ENCODE peak calls at places on chromosomes 11 and 22, in eight cellular contexts. J, S, G, U, C, E, R and P are unnamed samples.
A peak's percentile ranks its signal among the peaks of the same experiment; 100 is the strongest.

GRCh38 chr11:126339866-126340434 is 15.5 kb upstream of the ST3GAL4 start:
- DNase-seq in E (peak; percentile 62), J (no peak), R (no peak), S (no peak), U (peak; percentile 81), G (no peak), C (no peak), P (no peak)

GRCh38 chr11:2885676-2886081 is at the start of gene CDKN1C:
- DNase-seq in R (peak; percentile 79), C (peak; percentile 73), U (peak; percentile 90), J (no peak), E (peak; percentile 69), G (peak; percentile 60), S (peak; percentile 89), P (peak; percentile 86)

GRCh38 chr11:18075444-18075843 is 29.4 kb upstream of the TPH1 start:
- DNase-seq in U (no peak), C (no peak), G (no peak), J (no peak), E (no peak), R (no peak), S (no peak), P (no peak)

GRCh38 chr11:59582006-59582405 is 33.6 kb downstream of the OSBP start:
- DNase-seq in R (no peak), U (no peak), S (no peak), C (no peak), J (no peak), G (no peak), E (no peak), P (no peak)

GRCh38 chr11:15258433-15259350 is 144.0 kb downstream of the INSC start:
- DNase-seq in R (no peak), E (peak; percentile 34), J (no peak), S (no peak), U (no peak), G (peak; percentile 23), C (peak; percentile 15), P (no peak)

GRCh38 chr11:59247535-59248227 is 35.0 kb upstream of the MPEG1 start:
- DNase-seq in E (peak; percentile 7), S (no peak), J (no peak), G (no peak), R (no peak), C (no peak), U (peak; percentile 38), P (no peak)

GRCh38 chr11:57758174-57758573 is 3.4 kb upstream of the CTNND1 start:
- DNase-seq in S (no peak), R (no peak), C (no peak), E (no peak), J (no peak), G (no peak), U (no peak), P (no peak)

GRCh38 chr11:33830903-33831648 is 56.8 kb upstream of the FBXO3 start:
- DNase-seq in S (no peak), R (no peak), E (no peak), U (no peak), G (no peak), J (no peak), C (no peak), P (no peak)

GRCh38 chr11:66604161-66604560 is 11.2 kb downstream of the CCS start:
- DNase-seq in R (no peak), U (no peak), S (no peak), E (no peak), G (no peak), J (no peak), C (no peak), P (no peak)

GRCh38 chr11:66600219-66600923 is 7.4 kb downstream of the CCS start:
- DNase-seq in J (no peak), E (peak; percentile 36), U (no peak), G (no peak), S (no peak), R (no peak), C (no peak), P (no peak)

GRCh38 chr11:66598993-66599392 is 6.0 kb downstream of the CCS start:
- DNase-seq in R (no peak), S (no peak), C (no peak), E (no peak), G (no peak), J (no peak), U (no peak), P (no peak)

GRCh38 chr11:66603072-66603471 is 10.1 kb downstream of the CCS start:
- DNase-seq in E (no peak), G (no peak), S (no peak), J (no peak), U (no peak), R (no peak), C (no peak), P (no peak)

GRCh38 chr11:66600924-66601233 is 7.9 kb downstream of the CCS start:
- DNase-seq in S (no peak), E (no peak), R (no peak), C (no peak), J (no peak), U (no peak), G (no peak), P (no peak)
- H3K4me3 ChIP-seq in S (no peak overlapping the region), E (no peak overlapping the region), R (no peak overlapping the region), C (no peak overlapping the region), J (no peak overlapping the region), U (no peak overlapping the region), G (no peak overlapping the region), P (no peak overlapping the region)

GRCh38 chr11:81886406-81887075 is 847.1 kb downstream of the FAM181B start:
- DNase-seq in S (no peak), J (no peak), C (no peak), R (no peak), E (no peak), G (no peak), U (no peak), P (no peak)
- H3K36me3 ChIP-seq in S (no peaks in the 10 kb centered on the region), J (no peaks in the 10 kb centered on the region), C (no peaks in the 10 kb centered on the region), R (no peaks in the 10 kb centered on the region), E (no peaks in the 10 kb centered on the region), G (no peaks in the 10 kb centered on the region), U (no peaks in the 10 kb centered on the region), P (no peaks in the 10 kb centered on the region)

DNA sequence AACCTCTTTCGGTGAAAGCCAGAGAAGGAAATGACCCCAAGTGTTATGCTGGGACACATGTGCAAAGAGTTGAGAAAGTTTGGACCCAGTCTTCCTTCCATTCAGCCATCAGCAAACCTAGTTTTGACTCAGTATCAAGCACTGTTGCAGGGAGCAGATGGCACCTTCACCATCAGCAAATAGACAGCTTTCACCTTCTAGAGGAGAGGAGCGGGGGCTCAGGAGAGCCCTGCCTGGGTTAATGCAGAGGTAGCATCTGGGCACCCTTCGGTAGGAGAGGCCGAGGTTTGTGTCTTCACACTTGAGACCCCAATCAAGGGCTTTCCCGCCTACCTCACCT is 16.2 kb upstream of the MFRP start:
- DNase-seq in R (no peak), G (no peak), C (no peak), J (no peak), U (no peak), S (no peak), E (no peak), P (no peak)
- H3K4me3 ChIP-seq in R (no peak overlapping the region), G (no peak overlapping the region), C (no peak overlapping the region), J (no peak overlapping the region), U (peak overlapping the region; percentile 72), S (no peak overlapping the region), E (no peak overlapping the region), P (no peak overlapping the region)

DNA sequence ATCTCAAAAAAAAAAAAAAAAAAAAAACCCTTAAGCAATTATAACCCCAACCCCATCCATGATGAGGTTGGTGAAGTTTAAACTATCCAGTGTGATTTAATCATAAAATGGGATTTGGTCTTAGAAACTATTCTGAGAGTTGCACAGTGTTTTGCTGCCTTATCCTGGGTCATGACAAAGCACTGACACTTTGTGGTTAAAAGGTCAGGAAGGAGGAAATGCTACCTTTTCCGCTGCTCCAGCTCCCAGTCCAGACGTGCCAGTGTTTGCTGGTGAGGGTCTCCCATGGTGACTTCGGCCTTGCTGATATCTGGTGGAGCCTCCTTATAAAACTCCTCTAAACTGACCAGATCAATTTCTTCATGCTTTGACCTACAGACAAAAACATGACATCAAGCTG is 14.5 kb downstream of the THOC5 start:
- DNase-seq in C (no peak), U (no peak), S (no peak), E (no peak), R (no peak), J (no peak), G (no peak), P (no peak)
- H3K36me3 ChIP-seq in C (peaks cover 68% of the 10 kb centered on the region), U (peaks cover 97% of the 10 kb centered on the region), S (peaks cover 1% of the 10 kb centered on the region), E (peaks cover 58% of the 10 kb centered on the region), R (peaks cover 24% of the 10 kb centered on the region), J (peaks cover 48% of the 10 kb centered on the region), G (peaks cover 72% of the 10 kb centered on the region), P (peaks cover 88% of the 10 kb centered on the region)

DNA sequence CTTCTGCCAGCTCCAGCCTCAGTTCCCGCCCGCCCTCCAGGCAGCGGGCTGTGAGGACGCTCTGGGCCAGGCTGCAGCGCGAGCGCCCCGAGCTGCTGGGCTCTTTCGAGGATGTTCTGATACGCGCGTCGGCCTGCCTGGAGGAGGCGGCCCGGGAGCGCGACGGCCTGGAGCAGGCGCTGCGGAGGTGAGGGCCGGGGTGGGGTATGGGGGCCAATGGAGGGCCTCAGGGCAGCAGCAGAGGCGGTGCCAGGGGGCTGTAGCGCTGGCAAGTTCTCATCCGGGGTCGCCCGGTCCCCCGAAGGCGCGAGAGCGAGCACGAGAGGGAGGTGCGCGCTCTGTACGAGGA is 2.2 kb downstream of the CRACR2B start:
- DNase-seq in R (no peak), J (no peak), G (no peak), C (no peak), U (no peak), E (no peak), S (no peak), P (no peak)
- H3K4me3 ChIP-seq in R (peak overlapping the region; percentile 14), J (no peak overlapping the region), G (peak overlapping the region; percentile 42), C (peak overlapping the region; percentile 45), U (peak overlapping the region; percentile 73), E (no peak overlapping the region), S (peak overlapping the region; percentile 21), P (peak overlapping the region; percentile 35)

GRCh38 chr11:74035264-74035663 is 26.4 kb upstream of the UCP3 start:
- DNase-seq in J (no peak), E (peak; percentile 72), C (no peak), U (no peak), S (no peak), R (no peak), G (no peak), P (no peak)
- H3K36me3 ChIP-seq in J (peaks cover 46% of the 10 kb centered on the region), E (peaks cover 28% of the 10 kb centered on the region), C (peaks cover 15% of the 10 kb centered on the region), U (peaks cover 81% of the 10 kb centered on the region), S (no peaks in the 10 kb centered on the region), R (peaks cover 13% of the 10 kb centered on the region), G (peaks cover 21% of the 10 kb centered on the region), P (peaks cover 10% of the 10 kb centered on the region)

GRCh38 chr11:72583616-72584292 is 90.5 kb downstream of the PDE2A start:
- DNase-seq in C (no peak), J (no peak), E (no peak), R (no peak), G (no peak), S (no peak), U (no peak), P (no peak)

GRCh38 chr11:72584933-72585597 is 89.2 kb downstream of the PDE2A start:
- DNase-seq in E (no peak), R (no peak), G (no peak), U (no peak), C (no peak), S (no peak), J (no peak), P (no peak)

GRCh38 chr11:72585762-72586590 is 88.2 kb downstream of the PDE2A start:
- DNase-seq in E (peak; percentile 44), R (peak; percentile 41), U (peak; percentile 42), G (peak; percentile 50), C (peak; percentile 60), J (peak; percentile 49), S (peak; percentile 68), P (peak; percentile 61)

GRCh38 chr11:72583177-72583553 is 91.1 kb downstream of the PDE2A start:
- DNase-seq in R (no peak), J (no peak), C (no peak), E (no peak), G (no peak), S (no peak), U (no peak), P (no peak)

GRCh38 chr11:72584293-72584921 is 89.8 kb downstream of the PDE2A start:
- DNase-seq in U (peak; percentile 53), R (no peak), S (no peak), E (peak; percentile 18), C (no peak), G (no peak), J (no peak), P (peak; percentile 45)
- H3K4me3 ChIP-seq in U (peak overlapping the region; percentile 38), R (no peak overlapping the region), S (no peak overlapping the region), E (peak overlapping the region; percentile 15), C (no peak overlapping the region), G (peak overlapping the region; percentile 9), J (no peak overlapping the region), P (peak overlapping the region; percentile 72)